ENCODE peak calls at places on chromosomes 16 and 17, in eight cellular contexts. H, I, O, J, D, C, P and N are unnamed samples.

GRCh38 chr16:321532-321931 is 31.0 kb downstream of the AXIN1 start:
- DNase-seq in I (no peak), C (no peak), O (no peak), J (no peak), H (no peak), D (no peak), P (no peak), N (no peak)

GRCh38 chr16:48385272-48385953 is at the start of gene SIAH1:
- DNase-seq in J (peak; percentile 95), P (peak; percentile 96), O (peak; percentile 77), H (peak; percentile 81), D (peak; percentile 95), C (peak; percentile 79), I (peak; percentile 87), N (peak; percentile 81)

GRCh38 chr16:49543315-49543946 is 169.8 kb downstream of the C16orf78 start:
- DNase-seq in O (no peak), H (no peak), C (no peak), P (no peak), D (peak; percentile 72), J (no peak), I (no peak), N (no peak)

GRCh38 chr17:57092171-57092570 is 7.1 kb downstream of the AKAP1 start:
- DNase-seq in C (peak; percentile 43), O (peak; percentile 33), I (peak; percentile 36), H (no peak), J (peak; percentile 48), D (no peak), P (no peak), N (no peak)

GRCh38 chr16:56247808-56248207 is 56.5 kb downstream of the GNAO1 start:
- DNase-seq in O (no peak), H (no peak), I (no peak), J (no peak), P (no peak), D (no peak), C (no peak), N (no peak)

GRCh38 chr17:48841395-48841831 is 10.6 kb downstream of the CALCOCO2 start:
- DNase-seq in I (peak; percentile 85), O (peak; percentile 71), D (no peak), H (no peak), C (peak; percentile 87), J (no peak), P (no peak), N (no peak)

GRCh38 chr17:6172642-6173330 is 102.6 kb downstream of the WSCD1 start:
- DNase-seq in I (no peak), O (no peak), P (peak; percentile 45), J (peak; percentile 61), H (no peak), D (peak; percentile 90), C (no peak), N (no peak)

GRCh38 chr17:76732734-76733617 is 4.2 kb downstream of the SRSF2 start:
- DNase-seq in O (peak; percentile 60), H (no peak), P (no peak), I (peak; percentile 47), D (no peak), J (peak; percentile 56), C (no peak), N (no peak)

GRCh38 chr17:65204001-65204400 is 66.8 kb downstream of the RGS9 start:
- DNase-seq in I (no peak), O (no peak), C (no peak), J (no peak), H (no peak), P (no peak), D (no peak), N (no peak)

GRCh38 chr16:51982715-51983680 is 563.9 kb downstream of the TOX3 start:
- DNase-seq in P (no peak), D (peak; percentile 84), J (peak; percentile 63), O (peak; percentile 71), H (peak; percentile 53), I (peak; percentile 81), C (peak; percentile 82), N (no peak)

GRCh38 chr16:8864480-8864879 is 4.3 kb downstream of the CARHSP1 start:
- DNase-seq in P (no peak), C (no peak), O (no peak), I (no peak), H (no peak), D (no peak), J (no peak), N (no peak)

GRCh38 chr17:48293319-48294192 is 136.5 kb downstream of the SKAP1 start:
- DNase-seq in J (peak; percentile 58), C (no peak), D (no peak), P (no peak), H (no peak), O (no peak), I (no peak), N (no peak)

GRCh38 chr17:33377837-33378236 is 84.7 kb upstream of the ASIC2 start:
- DNase-seq in J (no peak), C (no peak), H (no peak), D (no peak), I (no peak), P (no peak), O (no peak), N (no peak)

DNA sequence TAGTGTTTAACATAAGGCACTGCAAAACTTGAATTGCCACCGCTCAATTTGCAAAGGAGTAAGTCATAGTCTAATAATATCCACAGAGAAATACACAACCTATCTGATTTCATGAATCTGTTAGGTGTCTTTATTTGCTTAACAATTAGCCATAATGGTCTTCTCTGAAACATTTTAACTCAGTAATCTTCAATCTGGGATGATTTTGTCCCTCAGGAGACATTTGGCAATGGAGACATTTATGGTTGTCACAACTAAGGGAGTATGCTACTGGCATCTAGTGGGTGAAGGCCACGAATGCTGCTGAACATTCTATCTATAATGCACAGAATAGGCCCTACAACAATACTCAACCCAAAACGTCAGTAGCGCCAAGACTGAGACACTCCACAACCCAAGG is 4.3 kb downstream of the UBE2G1 start:
- DNase-seq in H (no peak), D (no peak), I (peak; percentile 19), O (no peak), P (no peak), J (no peak), C (peak; percentile 26), N (no peak)
- H3K4me3 ChIP-seq in H (no peak overlapping the region), D (no peak overlapping the region), I (no peak overlapping the region), O (no peak overlapping the region), P (no peak overlapping the region), J (no peak overlapping the region), C (no peak overlapping the region), N (no peak overlapping the region)

GRCh38 chr17:79778504-79779087 is 648 bp downstream of the CBX2 start:
- DNase-seq in O (no peak), D (peak; percentile 85), P (no peak), H (no peak), J (peak; percentile 86), I (no peak), C (no peak), N (no peak)
- H3K4me3 ChIP-seq in O (peak overlapping the region; percentile 20), D (peak overlapping the region; percentile 98), P (peak overlapping the region; percentile 29), H (peak overlapping the region; percentile 57), J (peak overlapping the region; percentile 87), I (peak overlapping the region; percentile 64), C (peak overlapping the region; percentile 57), N (peak overlapping the region; percentile 42)

GRCh38 chr16:10740845-10741208 is 2.8 kb upstream of the NUBP1 start:
- DNase-seq in C (no peak), J (no peak), O (no peak), D (no peak), I (no peak), H (no peak), P (no peak), N (no peak)

GRCh38 chr16:10741844-10742243 is 1.8 kb upstream of the NUBP1 start:
- DNase-seq in I (peak; percentile 29), C (peak; percentile 17), O (peak; percentile 31), P (peak; percentile 83), D (no peak), H (no peak), J (no peak), N (no peak)

GRCh38 chr16:10736926-10737625 is 6.6 kb upstream of the NUBP1 start:
- DNase-seq in C (peak; percentile 77), I (peak; percentile 80), O (peak; percentile 61), J (peak; percentile 87), H (peak; percentile 72), D (peak; percentile 69), P (peak; percentile 86), N (peak; percentile 48)

GRCh38 chr16:10740000-10740844 is 3.4 kb upstream of the NUBP1 start:
- DNase-seq in O (no peak), P (peak; percentile 70), J (no peak), C (no peak), H (no peak), D (no peak), I (no peak), N (no peak)

DNA sequence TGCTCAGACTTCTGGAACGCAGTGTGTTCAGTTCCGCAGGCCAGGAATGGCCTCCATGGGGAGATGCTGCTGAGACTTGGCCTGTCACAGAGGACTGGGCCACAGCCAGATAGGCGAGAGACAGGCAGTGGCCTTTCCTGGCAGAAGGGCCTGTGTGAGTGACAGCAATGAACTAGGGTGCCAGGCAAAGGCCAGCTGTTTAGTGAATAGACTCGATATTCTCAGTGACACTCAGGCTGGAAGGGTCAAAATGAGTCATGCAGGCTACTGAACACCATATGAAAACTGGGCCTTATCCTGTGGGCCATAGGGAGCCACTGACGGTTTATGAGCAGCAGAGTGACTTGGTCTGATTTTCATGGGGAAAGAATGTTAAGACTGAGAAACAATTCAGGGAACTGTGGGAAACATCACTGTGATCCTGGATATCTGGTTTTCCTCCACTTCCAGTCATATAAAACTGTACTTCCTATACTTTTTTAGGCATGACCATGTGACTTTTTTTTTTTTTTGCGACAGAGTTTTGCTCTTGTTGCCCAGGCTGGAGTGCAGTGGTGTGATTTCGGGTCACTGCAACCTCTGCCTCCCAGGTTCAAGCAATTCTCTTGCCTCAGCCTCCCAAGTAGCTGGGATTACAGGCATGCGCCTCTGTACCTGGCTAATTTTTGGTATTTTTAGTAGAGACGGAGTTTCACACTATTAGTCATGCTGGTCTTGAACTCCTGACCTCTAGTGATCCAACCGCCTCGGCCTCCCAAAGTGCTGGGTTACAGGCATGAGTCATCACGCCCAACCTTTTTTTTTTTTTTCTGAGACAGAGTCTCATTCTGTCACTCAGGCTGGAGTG is 5.2 kb upstream of the NUBP1 start:
- DNase-seq in I (peak; percentile 84), C (peak; percentile 68), D (no peak), O (peak; percentile 68), J (no peak), H (peak; percentile 49), P (peak; percentile 88), N (no peak)
- H3K4me3 ChIP-seq in I (no peak overlapping the region), C (no peak overlapping the region), D (no peak overlapping the region), O (no peak overlapping the region), J (no peak overlapping the region), H (no peak overlapping the region), P (no peak overlapping the region), N (no peak overlapping the region)

GRCh38 chr16:87177627-87178026 is 139.6 kb downstream of the C16orf95 start:
- DNase-seq in C (no peak), P (no peak), J (no peak), O (no peak), D (no peak), H (no peak), I (no peak), N (no peak)

GRCh38 chr16:87176735-87177134 is 140.5 kb downstream of the C16orf95 start:
- DNase-seq in H (no peak), D (no peak), J (no peak), O (no peak), C (no peak), I (no peak), P (no peak), N (no peak)

GRCh38 chr16:87180069-87180468 is 137.1 kb downstream of the C16orf95 start:
- DNase-seq in C (no peak), J (no peak), O (no peak), I (no peak), H (no peak), P (no peak), D (no peak), N (no peak)

GRCh38 chr16:87178977-87179376 is 138.2 kb downstream of the C16orf95 start:
- DNase-seq in C (peak; percentile 88), H (peak; percentile 32), D (no peak), O (peak; percentile 41), J (no peak), I (peak; percentile 87), P (no peak), N (no peak)

GRCh38 chr16:87178177-87178863 is 138.9 kb downstream of the C16orf95 start:
- DNase-seq in J (peak; percentile 71), O (peak; percentile 23), H (no peak), D (peak; percentile 54), P (no peak), C (no peak), I (no peak), N (no peak)
- H3K4me3 ChIP-seq in J (no peak overlapping the region), O (no peak overlapping the region), H (no peak overlapping the region), D (no peak overlapping the region), P (no peak overlapping the region), C (no peak overlapping the region), I (no peak overlapping the region), N (no peak overlapping the region)